ENCODE peak calls at places on chromosomes 2 and 18, in nine cellular contexts. One of them, this sample, is unnamed.

GRCh38 chr2:95282458-95282857 is 8.2 kb downstream of the PROM2 start:
- DNase-seq in AG04450: no peak
- DNase-seq in breast epithelium: no peak
- DNase-seq in body of pancreas: no peak
- DNase-seq in transverse colon: no peak
- DNase-seq in astrocyte of the spinal cord: no peak
- DNase-seq in nephron progenitor cell: no peak
- DNase-seq in lower leg skin: no peak
- DNase-seq in GM12865: no peak
- DNase-seq in this sample: no peak

GRCh38 chr18:3596324-3597158 is 146.6 kb downstream of the TGIF1 start:
- DNase-seq in GM12865: peak
- DNase-seq in nephron progenitor cell: peak
- DNase-seq in body of pancreas: peak
- DNase-seq in astrocyte of the spinal cord: peak
- DNase-seq in AG04450: no peak
- DNase-seq in breast epithelium: no peak
- DNase-seq in transverse colon: peak
- DNase-seq in lower leg skin: peak
- DNase-seq in this sample: no peak

GRCh38 chr2:120317180-120317533 is 28.8 kb upstream of the INHBB start:
- DNase-seq in AG04450: no peak
- DNase-seq in astrocyte of the spinal cord: no peak
- DNase-seq in nephron progenitor cell: no peak
- DNase-seq in transverse colon: no peak
- DNase-seq in breast epithelium: no peak
- DNase-seq in lower leg skin: no peak
- DNase-seq in body of pancreas: no peak
- DNase-seq in GM12865: no peak
- DNase-seq in this sample: no peak

GRCh38 chr18:55672574-55673361 is 84.8 kb upstream of the TCF4 start:
- DNase-seq in GM12865: no peak
- DNase-seq in lower leg skin: no peak
- DNase-seq in breast epithelium: no peak
- DNase-seq in body of pancreas: no peak
- DNase-seq in astrocyte of the spinal cord: no peak
- DNase-seq in nephron progenitor cell: no peak
- DNase-seq in AG04450: no peak
- DNase-seq in transverse colon: no peak
- DNase-seq in this sample: no peak

GRCh38 chr2:10504994-10505820 is 57.1 kb upstream of the ODC1 start:
- DNase-seq in transverse colon: no peak
- DNase-seq in AG04450: no peak
- DNase-seq in lower leg skin: peak
- DNase-seq in body of pancreas: no peak
- DNase-seq in nephron progenitor cell: no peak
- DNase-seq in GM12865: no peak
- DNase-seq in breast epithelium: peak
- DNase-seq in astrocyte of the spinal cord: no peak
- DNase-seq in this sample: no peak

GRCh38 chr2:239644016-239644415 is 243.2 kb upstream of the HDAC4 start:
- DNase-seq in AG04450: no peak
- DNase-seq in body of pancreas: no peak
- DNase-seq in GM12865: peak
- DNase-seq in nephron progenitor cell: peak
- DNase-seq in astrocyte of the spinal cord: peak
- DNase-seq in breast epithelium: no peak
- DNase-seq in lower leg skin: peak
- DNase-seq in transverse colon: no peak
- DNase-seq in this sample: no peak

GRCh38 chr2:207054521-207054920 is 111.2 kb downstream of the KLF7 start:
- DNase-seq in lower leg skin: no peak
- DNase-seq in GM12865: no peak
- DNase-seq in AG04450: no peak
- DNase-seq in nephron progenitor cell: no peak
- DNase-seq in astrocyte of the spinal cord: peak
- DNase-seq in body of pancreas: no peak
- DNase-seq in transverse colon: no peak
- DNase-seq in breast epithelium: no peak
- DNase-seq in this sample: no peak

GRCh38 chr2:196954001-196954400 is 27.5 kb upstream of the PGAP1 start:
- DNase-seq in body of pancreas: no peak
- DNase-seq in astrocyte of the spinal cord: no peak
- DNase-seq in lower leg skin: no peak
- DNase-seq in nephron progenitor cell: no peak
- DNase-seq in AG04450: no peak
- DNase-seq in transverse colon: no peak
- DNase-seq in GM12865: no peak
- DNase-seq in breast epithelium: no peak
- DNase-seq in this sample: no peak

GRCh38 chr2:18047114-18047695 is 168.7 kb downstream of the KCNS3 start:
- DNase-seq in GM12865: no peak
- DNase-seq in nephron progenitor cell: no peak
- DNase-seq in lower leg skin: no peak
- DNase-seq in AG04450: no peak
- DNase-seq in breast epithelium: no peak
- DNase-seq in body of pancreas: no peak
- DNase-seq in astrocyte of the spinal cord: no peak
- DNase-seq in transverse colon: no peak
- DNase-seq in this sample: peak

GRCh38 chr2:9110893-9111569 is 95.6 kb upstream of the ASAP2 start:
- DNase-seq in GM12865: no peak
- DNase-seq in transverse colon: no peak
- DNase-seq in body of pancreas: no peak
- DNase-seq in breast epithelium: no peak
- DNase-seq in lower leg skin: no peak
- DNase-seq in astrocyte of the spinal cord: peak
- DNase-seq in AG04450: no peak
- DNase-seq in nephron progenitor cell: peak
- DNase-seq in this sample: no peak

DNA sequence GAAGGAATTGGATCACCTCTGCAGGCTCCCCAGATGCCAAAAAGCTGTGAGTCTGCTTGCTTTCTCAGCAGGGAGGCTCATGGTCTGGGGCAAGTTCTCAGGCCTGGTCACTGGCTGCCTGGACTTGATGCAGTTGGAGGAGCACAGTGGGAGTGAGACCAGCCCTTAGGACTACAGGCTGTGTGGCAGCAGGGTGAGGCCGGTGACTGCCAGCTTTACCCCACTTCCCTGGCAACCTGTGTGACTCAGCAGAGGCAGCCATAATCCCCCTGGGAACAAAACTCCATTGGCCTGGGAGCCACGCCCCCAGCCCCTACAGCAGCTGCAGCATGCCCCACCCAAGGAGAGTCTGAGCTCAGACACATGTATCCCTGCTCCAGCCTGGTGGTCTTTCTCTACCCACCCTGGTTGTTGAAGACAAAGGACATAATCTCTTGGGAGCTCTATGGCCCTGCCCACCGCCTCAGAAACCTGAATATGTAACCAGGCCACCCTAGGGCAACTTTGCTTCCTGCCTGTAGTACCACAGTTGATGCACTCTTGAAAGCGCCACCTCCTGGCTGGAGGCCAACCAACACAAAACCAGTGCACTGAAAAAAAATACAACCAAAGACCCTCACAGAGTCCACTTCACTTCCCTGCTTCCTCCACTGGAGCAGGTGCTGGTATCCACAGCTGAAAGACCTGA is 106.8 kb upstream of the SPATS2L start:
- DNase-seq in body of pancreas: no peak
- DNase-seq in astrocyte of the spinal cord: no peak
- DNase-seq in GM12865: peak
- DNase-seq in AG04450: no peak
- DNase-seq in breast epithelium: no peak
- DNase-seq in nephron progenitor cell: no peak
- DNase-seq in lower leg skin: no peak
- DNase-seq in transverse colon: no peak
- DNase-seq in this sample: no peak
- TF ChIP-seq CTCF in body of pancreas: no peak
- TF ChIP-seq CTCF in astrocyte of the spinal cord: no peak
- TF ChIP-seq CTCF in GM12865: no peak
- TF ChIP-seq CTCF in AG04450: no peak
- TF ChIP-seq CTCF in breast epithelium: no peak
- TF ChIP-seq CTCF in nephron progenitor cell: no peak
- TF ChIP-seq CTCF in lower leg skin: no peak
- TF ChIP-seq CTCF in transverse colon: no peak
- TF ChIP-seq CTCF in this sample: no peak

GRCh38 chr2:85132392-85132791 is 800 bp upstream of the TCF7L1 start:
- DNase-seq in transverse colon: no peak
- DNase-seq in nephron progenitor cell: no peak
- DNase-seq in body of pancreas: peak
- DNase-seq in astrocyte of the spinal cord: no peak
- DNase-seq in lower leg skin: no peak
- DNase-seq in AG04450: no peak
- DNase-seq in breast epithelium: no peak
- DNase-seq in GM12865: no peak
- DNase-seq in this sample: no peak

GRCh38 chr2:85133751-85134254 is 611 bp downstream of the TCF7L1 start:
- DNase-seq in transverse colon: peak
- DNase-seq in nephron progenitor cell: peak
- DNase-seq in breast epithelium: no peak
- DNase-seq in astrocyte of the spinal cord: peak
- DNase-seq in body of pancreas: peak
- DNase-seq in GM12865: peak
- DNase-seq in AG04450: no peak
- DNase-seq in lower leg skin: peak
- DNase-seq in this sample: no peak

GRCh38 chr2:85134255-85135065 is 1.3 kb downstream of the TCF7L1 start:
- DNase-seq in astrocyte of the spinal cord: peak
- DNase-seq in nephron progenitor cell: peak
- DNase-seq in AG04450: no peak
- DNase-seq in lower leg skin: peak
- DNase-seq in transverse colon: peak
- DNase-seq in body of pancreas: peak
- DNase-seq in GM12865: no peak
- DNase-seq in breast epithelium: no peak
- DNase-seq in this sample: no peak

GRCh38 chr2:85131116-85131515 is 2.1 kb upstream of the TCF7L1 start:
- DNase-seq in nephron progenitor cell: peak
- DNase-seq in GM12865: peak
- DNase-seq in astrocyte of the spinal cord: peak
- DNase-seq in body of pancreas: no peak
- DNase-seq in lower leg skin: no peak
- DNase-seq in AG04450: no peak
- DNase-seq in breast epithelium: no peak
- DNase-seq in transverse colon: no peak
- DNase-seq in this sample: no peak

DNA sequence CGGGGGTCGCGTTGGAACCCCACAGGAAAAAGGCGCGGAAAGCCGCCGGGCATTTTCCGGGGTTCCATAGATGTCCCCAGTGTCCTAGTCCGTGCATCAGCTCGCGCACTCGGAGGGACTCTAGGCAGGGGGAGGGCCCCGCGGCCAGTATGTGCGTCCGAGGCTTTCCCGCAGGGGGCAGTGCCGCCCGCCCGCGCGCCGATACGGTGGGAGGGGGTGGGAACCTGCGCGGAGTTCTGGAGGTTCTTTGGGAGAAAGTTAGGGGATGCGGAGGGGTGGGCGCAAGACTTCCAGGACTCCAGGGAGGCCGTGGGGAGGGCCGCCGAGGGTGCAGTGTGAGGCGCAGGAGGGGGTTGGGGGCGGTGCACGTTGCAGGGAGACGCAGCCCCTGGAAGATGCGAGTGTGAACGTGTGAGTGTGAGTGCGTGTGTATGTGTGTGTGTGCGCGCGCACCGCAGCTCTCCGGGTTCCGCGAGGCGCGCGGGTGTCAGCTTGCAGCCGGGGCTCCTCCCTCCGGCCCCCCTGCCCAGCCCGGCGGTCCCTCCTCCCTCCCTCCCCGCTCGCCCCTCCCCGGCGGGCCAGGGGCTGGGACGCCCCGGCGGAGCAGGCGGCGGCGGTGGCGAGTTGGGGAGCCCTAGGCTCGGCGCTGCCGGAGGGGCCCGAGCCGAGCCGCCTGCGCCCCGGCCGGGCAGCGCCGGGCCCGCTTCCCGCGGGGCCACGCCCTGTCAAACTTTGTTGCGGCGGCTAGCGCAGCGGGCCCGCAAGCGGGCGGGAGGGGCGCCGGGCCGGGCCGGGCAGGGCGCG is at the start of gene TCF7L1:
- DNase-seq in lower leg skin: peak
- DNase-seq in transverse colon: peak
- DNase-seq in breast epithelium: peak
- DNase-seq in astrocyte of the spinal cord: peak
- DNase-seq in body of pancreas: peak
- DNase-seq in AG04450: peak
- DNase-seq in nephron progenitor cell: peak
- DNase-seq in GM12865: peak
- DNase-seq in this sample: peak
- TF ChIP-seq CTCF in lower leg skin: no peak
- TF ChIP-seq CTCF in transverse colon: peak
- TF ChIP-seq CTCF in breast epithelium: peak
- TF ChIP-seq CTCF in astrocyte of the spinal cord: peak
- TF ChIP-seq CTCF in body of pancreas: peak
- TF ChIP-seq CTCF in AG04450: peak
- TF ChIP-seq CTCF in nephron progenitor cell: peak
- TF ChIP-seq CTCF in GM12865: peak
- TF ChIP-seq CTCF in this sample: peak

GRCh38 chr2:100260712-100261620 is 61.3 kb downstream of the LONRF2 start:
- DNase-seq in nephron progenitor cell: peak
- DNase-seq in AG04450: peak
- DNase-seq in GM12865: peak
- DNase-seq in transverse colon: peak
- DNase-seq in breast epithelium: peak
- DNase-seq in lower leg skin: peak
- DNase-seq in astrocyte of the spinal cord: peak
- DNase-seq in body of pancreas: peak
- DNase-seq in this sample: peak
- TF ChIP-seq CTCF in nephron progenitor cell: peak
- TF ChIP-seq CTCF in AG04450: peak
- TF ChIP-seq CTCF in GM12865: peak
- TF ChIP-seq CTCF in transverse colon: peak
- TF ChIP-seq CTCF in breast epithelium: peak
- TF ChIP-seq CTCF in lower leg skin: no peak
- TF ChIP-seq CTCF in astrocyte of the spinal cord: peak
- TF ChIP-seq CTCF in body of pancreas: no peak
- TF ChIP-seq CTCF in this sample: peak

GRCh38 chr2:144519597-144519933 is 354 bp downstream of the ZEB2 start:
- DNase-seq in GM12865: no peak
- DNase-seq in AG04450: no peak
- DNase-seq in lower leg skin: no peak
- DNase-seq in astrocyte of the spinal cord: no peak
- DNase-seq in transverse colon: no peak
- DNase-seq in breast epithelium: no peak
- DNase-seq in nephron progenitor cell: no peak
- DNase-seq in body of pancreas: no peak
- DNase-seq in this sample: no peak
- TF ChIP-seq CTCF in GM12865: no peak
- TF ChIP-seq CTCF in AG04450: no peak
- TF ChIP-seq CTCF in lower leg skin: no peak
- TF ChIP-seq CTCF in astrocyte of the spinal cord: no peak
- TF ChIP-seq CTCF in transverse colon: no peak
- TF ChIP-seq CTCF in breast epithelium: no peak
- TF ChIP-seq CTCF in nephron progenitor cell: no peak
- TF ChIP-seq CTCF in body of pancreas: no peak
- TF ChIP-seq CTCF in this sample: no peak

GRCh38 chr2:46365913-46366674 is 68.9 kb downstream of the EPAS1 start:
- DNase-seq in nephron progenitor cell: no peak
- DNase-seq in astrocyte of the spinal cord: peak
- DNase-seq in transverse colon: no peak
- DNase-seq in GM12865: no peak
- DNase-seq in AG04450: no peak
- DNase-seq in body of pancreas: no peak
- DNase-seq in lower leg skin: no peak
- DNase-seq in breast epithelium: no peak
- DNase-seq in this sample: no peak
- TF ChIP-seq CTCF in nephron progenitor cell: peak
- TF ChIP-seq CTCF in astrocyte of the spinal cord: peak
- TF ChIP-seq CTCF in transverse colon: peak
- TF ChIP-seq CTCF in GM12865: peak
- TF ChIP-seq CTCF in AG04450: peak
- TF ChIP-seq CTCF in body of pancreas: no peak
- TF ChIP-seq CTCF in lower leg skin: no peak
- TF ChIP-seq CTCF in breast epithelium: peak
- TF ChIP-seq CTCF in this sample: peak

GRCh38 chr2:180358458-180358857 is 351.4 kb upstream of the CWC22 start:
- DNase-seq in GM12865: no peak
- DNase-seq in AG04450: no peak
- DNase-seq in nephron progenitor cell: no peak
- DNase-seq in breast epithelium: no peak
- DNase-seq in astrocyte of the spinal cord: no peak
- DNase-seq in body of pancreas: no peak
- DNase-seq in lower leg skin: no peak
- DNase-seq in transverse colon: no peak
- DNase-seq in this sample: peak
- TF ChIP-seq CTCF in GM12865: no peak
- TF ChIP-seq CTCF in AG04450: no peak
- TF ChIP-seq CTCF in nephron progenitor cell: no peak
- TF ChIP-seq CTCF in breast epithelium: no peak
- TF ChIP-seq CTCF in astrocyte of the spinal cord: no peak
- TF ChIP-seq CTCF in body of pancreas: no peak
- TF ChIP-seq CTCF in lower leg skin: no peak
- TF ChIP-seq CTCF in transverse colon: no peak
- TF ChIP-seq CTCF in this sample: peak

This sample was measured in MM.1S.